ENCODE peak calls at places on chromosomes 12 and 14, in four cellular contexts. O is stimulated activated CD4-positive, alpha-beta T cell treated with anti-CD3 and anti-CD28 coated beads, TNF-alpha, amount 100 ng/mL, for 4 hours; Z is SW 1271; E is fibroblast of lung. P is an unnamed sample.

GRCh38 chr14:106848330-106849121 is 1322.1 kb downstream of the TMEM121 start:
- DNase-seq in Z (no peak), O (no peak), E (peak), P (peak)

GRCh38 chr12:5017638-5018348 is 25.9 kb upstream of the KCNA5 start:
- DNase-seq in O (no peak), E (no peak), Z (no peak), P (no peak)

GRCh38 chr14:101557811-101558738 is 3.2 kb upstream of the DIO3 start:
- DNase-seq in E (no peak), O (no peak), Z (no peak), P (no peak)

GRCh38 chr14:94423465-94424056 is 29.0 kb downstream of the SERPINA11 start:
- DNase-seq in O (peak), E (peak), Z (peak), P (peak)

GRCh38 chr12:80858356-80858755 is 79.4 kb downstream of the LIN7A start:
- DNase-seq in E (peak), O (no peak), Z (no peak), P (no peak)

GRCh38 chr12:108239378-108239777 is 99.7 kb downstream of the CMKLR1 start:
- DNase-seq in E (no peak), O (no peak), Z (no peak), P (no peak)

GRCh38 chr12:106584104-106585064 is 1.6 kb downstream of the RFX4 start:
- DNase-seq in E (no peak), Z (no peak), O (no peak), P (no peak)

GRCh38 chr14:94681300-94682060 is 69.3 kb downstream of the SERPINA3 start:
- DNase-seq in Z (peak), O (no peak), E (peak), P (no peak)

GRCh38 chr12:39990122-39991101 is 115.5 kb downstream of the SLC2A13 start:
- DNase-seq in O (peak), Z (no peak), E (peak), P (peak)

GRCh38 chr12:1662761-1663439 is 28.0 kb upstream of the ADIPOR2 start:
- DNase-seq in Z (no peak), O (no peak), E (peak), P (peak)

GRCh38 chr14:101521306-101521935 is 39.9 kb upstream of the DIO3 start:
- DNase-seq in Z (no peak), O (no peak), E (peak), P (no peak)

GRCh38 chr14:52949711-52950409 is 990 bp downstream of the FERMT2 start:
- DNase-seq in E (peak), Z (no peak), O (no peak), P (no peak)

GRCh38 chr12:40222247-40222646 is 2.5 kb upstream of the LRRK2 start:
- DNase-seq in O (no peak), E (no peak), Z (no peak), P (no peak)

GRCh38 chr12:1873531-1874149 is 44.8 kb downstream of the CACNA2D4 start:
- DNase-seq in O (no peak), Z (no peak), E (no peak), P (no peak)

GRCh38 chr14:69827560-69827959 is 30.5 kb upstream of the SLC10A1 start:
- DNase-seq in Z (no peak), E (no peak), O (no peak), P (no peak)

GRCh38 chr14:104940526-104941150 is 16.0 kb downstream of the PLD4 start:
- DNase-seq in Z (no peak), O (no peak), E (no peak), P (no peak)

GRCh38 chr14:68979722-68980552 is 835 bp upstream of the ACTN1 start:
- DNase-seq in E (peak), O (no peak), Z (no peak), P (no peak)

GRCh38 chr12:53539526-53539925 is 32.2 kb upstream of the NPFF start:
- DNase-seq in Z (no peak), E (no peak), O (no peak), P (no peak)

GRCh38 chr12:47773062-47773857 is at the start of gene SLC48A1:
- DNase-seq in O (peak), E (peak), Z (no peak), P (peak)

GRCh38 chr12:96258451-96258933 is 64.3 kb downstream of the ELK3 start:
- DNase-seq in O (no peak), E (peak), Z (no peak), P (no peak)

GRCh38 chr12:5197127-5197526 is 153.4 kb downstream of the KCNA5 start:
- DNase-seq in O (no peak), E (peak), Z (no peak), P (no peak)

GRCh38 chr14:79354336-79354735 is 857.0 kb downstream of the DIO2 start:
- DNase-seq in E (no peak), Z (no peak), O (no peak), P (no peak)

GRCh38 chr12:120652671-120653435 is 12.4 kb downstream of the CABP1 start:
- DNase-seq in E (no peak), Z (no peak), O (no peak), P (no peak)

GRCh38 chr14:85301506-85301905 is 228.4 kb upstream of the FLRT2 start:
- DNase-seq in Z (no peak), E (no peak), O (no peak), P (no peak)

GRCh38 chr12:105330938-105331804 is 680 bp downstream of the C12orf75 start:
- DNase-seq in E (no peak), Z (no peak), O (no peak), P (peak)

GRCh38 chr14:73241481-73242165 is 4.3 kb downstream of the PAPLN start:
- DNase-seq in O (no peak), Z (no peak), E (no peak), P (no peak)

GRCh38 chr12:118467576-118467975 is 91.2 kb downstream of the SUDS3 start:
- DNase-seq in Z (no peak), O (no peak), E (no peak), P (no peak)

GRCh38 chr14:78519863-78520262 is 349.7 kb downstream of the NRXN3 start:
- DNase-seq in Z (no peak), O (no peak), E (peak), P (peak)